ENCODE peak calls at places on chromosomes 16 and 17, in six cellular contexts. T is GM20000, H is neural crest cell, V is esophagus muscularis mucosa, D is AG10803, Q is GM10248. J is an unnamed sample.

GRCh38 chr17:39014795-39015545 is 47.8 kb upstream of the FBXO47 start:
- DNase-seq in T (no peak), V (no peak), H (no peak), D (no peak), Q (no peak), J (no peak)

GRCh38 chr17:42246515-42246914 is 29.7 kb downstream of the STAT5B start:
- DNase-seq in H (no peak), T (no peak), Q (no peak), V (no peak), D (no peak), J (no peak)

GRCh38 chr16:46970089-46970488 is 3.4 kb downstream of the DNAJA2 start:
- DNase-seq in Q (no peak), V (no peak), D (no peak), T (no peak), H (no peak), J (no peak)

GRCh38 chr16:11563493-11564040 is 23.2 kb downstream of the LITAF start:
- DNase-seq in T (no peak), Q (no peak), V (no peak), D (no peak), H (no peak), J (no peak)

GRCh38 chr16:75256059-75256870 is 4.8 kb upstream of the BCAR1 start:
- DNase-seq in T (no peak), Q (no peak), V (no peak), D (no peak), H (no peak), J (no peak)

GRCh38 chr17:36899250-36900129 is 37.8 kb upstream of the LHX1 start:
- DNase-seq in D (no peak), V (no peak), T (no peak), Q (no peak), H (no peak), J (no peak)

GRCh38 chr16:21950782-21951521 is 2.2 kb upstream of the UQCRC2 start:
- DNase-seq in T (peak; percentile 17), Q (peak; percentile 26), D (peak; percentile 25), H (no peak), V (no peak), J (peak; percentile 19)

GRCh38 chr17:50018909-50019308 is 23.9 kb upstream of the DLX3 start:
- DNase-seq in H (no peak), T (no peak), D (peak; percentile 22), Q (no peak), V (no peak), J (no peak)

GRCh38 chr16:26569793-26570192 is 496.9 kb upstream of the C16orf82 start:
- DNase-seq in Q (no peak), D (no peak), T (peak; percentile 10), V (no peak), H (peak; percentile 6), J (no peak)

GRCh38 chr16:57169327-57169726 is 16.5 kb downstream of the PSME3IP1 start:
- DNase-seq in D (no peak), Q (no peak), T (no peak), H (no peak), V (no peak), J (no peak)

GRCh38 chr17:60455378-60455777 is 33.1 kb downstream of the CHCT1 start:
- DNase-seq in T (no peak), V (no peak), D (no peak), H (no peak), Q (no peak), J (no peak)

GRCh38 chr17:78648293-78648692 is 71.1 kb upstream of the DNAH17 start:
- DNase-seq in Q (no peak), V (no peak), T (no peak), H (no peak), D (no peak), J (no peak)

GRCh38 chr16:30728904-30729672 is 19.1 kb upstream of the PHKG2 start:
- DNase-seq in Q (no peak), T (no peak), V (no peak), D (no peak), H (no peak), J (no peak)

GRCh38 chr16:2047330-2048115 is at the start of the genes NTHL1 and TSC2:
- DNase-seq in H (peak; percentile 94), D (peak; percentile 94), V (peak; percentile 99), Q (peak; percentile 98), T (peak; percentile 99), J (peak; percentile 97)

GRCh38 chr16:2044541-2044940 is 3.1 kb downstream of the NTHL1 start:
- DNase-seq in D (no peak), Q (no peak), T (no peak), H (no peak), V (no peak), J (peak; percentile 10)

GRCh38 chr16:2048116-2048543 is 345 bp downstream of the TSC2 start:
- DNase-seq in H (no peak), T (no peak), D (no peak), V (no peak), Q (no peak), J (no peak)

GRCh38 chr16:2046125-2046888 is 1.3 kb downstream of the NTHL1 start:
- DNase-seq in V (no peak), H (no peak), T (no peak), Q (no peak), D (no peak), J (no peak)

GRCh38 chr16:2046889-2047329 is 725 bp downstream of the NTHL1 start:
- DNase-seq in H (no peak), D (no peak), T (no peak), Q (no peak), V (no peak), J (no peak)
- TF ChIP-seq CTCF in H (no peak), D (no peak), T (no peak), Q (no peak), V (no peak), J (no peak)

DNA sequence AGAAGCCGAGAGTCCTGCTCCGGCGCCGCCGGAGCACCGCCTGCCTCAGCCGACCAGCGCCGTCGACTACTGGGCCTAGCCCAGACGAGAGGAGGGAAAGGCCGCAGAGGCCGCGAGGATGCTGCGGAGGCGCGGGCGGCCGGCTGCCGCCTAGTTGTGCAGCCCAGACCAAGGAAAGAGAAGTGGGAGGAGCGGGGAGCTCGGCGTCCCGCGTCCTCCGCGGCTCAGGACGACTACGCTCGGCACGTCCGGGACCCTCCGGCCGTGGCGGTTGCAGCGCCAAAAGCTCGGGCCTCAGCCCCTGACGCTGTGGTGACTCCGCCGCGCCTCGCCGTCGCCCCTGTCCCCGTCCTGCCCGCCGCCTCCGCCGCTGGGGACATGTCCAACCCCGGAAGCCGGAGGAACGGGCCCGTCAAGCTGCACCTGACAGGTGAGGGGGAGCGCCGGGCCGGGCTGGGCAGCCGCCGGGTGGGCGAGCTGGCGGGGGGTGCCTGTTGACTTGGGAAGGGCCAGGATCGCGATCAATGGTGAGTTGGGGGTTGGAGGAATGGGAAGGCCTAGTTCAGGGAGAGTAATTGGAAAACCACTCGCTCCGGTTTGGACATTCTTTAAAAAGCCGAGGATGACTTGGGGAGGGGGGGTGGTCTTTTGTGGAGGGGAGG is 37.7 kb downstream of the RNF135 start:
- DNase-seq in D (peak; percentile 56), T (peak; percentile 80), H (peak; percentile 55), Q (peak; percentile 77), V (no peak), J (peak; percentile 62)
- TF ChIP-seq CTCF in D (no peak), T (no peak), H (no peak), Q (no peak), V (no peak), J (no peak)

GRCh38 chr16:71557299-71557698 is 19.6 kb downstream of the TAT start:
- DNase-seq in V (no peak), Q (no peak), D (no peak), T (no peak), H (no peak), J (no peak)

GRCh38 chr16:71547168-71547567 is 20.9 kb downstream of the CHST4 start:
- DNase-seq in V (no peak), D (no peak), T (no peak), Q (no peak), H (no peak), J (no peak)

GRCh38 chr16:71557954-71558582 is 18.8 kb downstream of the TAT start:
- DNase-seq in D (no peak), H (no peak), Q (no peak), T (no peak), V (no peak), J (no peak)

GRCh38 chr16:71555230-71555891 is 21.5 kb downstream of the TAT start:
- DNase-seq in D (no peak), T (no peak), H (no peak), Q (no peak), V (no peak), J (no peak)

DNA sequence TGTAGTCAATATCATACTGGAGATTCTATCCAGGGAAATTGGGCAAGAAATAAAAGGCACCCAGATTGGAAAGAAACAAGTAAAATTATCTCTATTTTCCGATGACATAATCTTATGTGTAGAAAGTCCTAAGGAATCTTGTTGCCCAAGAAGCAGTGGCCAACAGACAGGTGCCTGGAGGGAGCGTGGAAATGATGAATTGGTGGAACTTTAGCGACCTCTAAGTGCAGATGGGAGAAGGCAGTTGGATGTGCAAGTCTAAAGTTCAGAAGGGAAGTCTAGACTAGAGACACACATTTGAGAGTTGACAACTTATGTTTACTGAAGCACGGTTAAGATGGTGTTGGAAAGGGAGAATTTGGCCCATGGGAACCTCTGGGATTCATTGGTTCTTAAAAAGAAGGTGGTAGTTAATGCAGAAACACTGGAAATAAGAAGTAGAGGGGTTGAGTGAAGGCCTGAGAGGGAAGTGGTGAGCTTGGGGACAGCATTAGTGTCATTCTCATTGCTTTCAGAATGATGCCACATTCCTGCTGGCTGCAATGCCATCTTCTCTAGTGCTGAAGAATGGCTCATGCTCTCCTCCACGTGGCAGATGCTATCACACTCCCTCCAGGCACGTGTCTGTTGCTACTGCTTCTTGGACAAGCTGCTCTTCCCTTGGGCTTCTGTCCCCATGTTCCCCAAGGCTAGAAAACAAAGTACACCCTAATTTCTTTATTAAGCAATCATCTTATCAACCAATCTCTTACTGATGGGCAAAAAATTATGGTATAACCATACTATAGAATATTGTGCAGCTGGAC is 24.0 kb downstream of the TAT start:
- DNase-seq in H (no peak), T (no peak), Q (no peak), D (no peak), V (no peak), J (no peak)
- TF ChIP-seq CTCF in H (no peak), T (no peak), Q (no peak), D (no peak), V (no peak), J (no peak)

DNA sequence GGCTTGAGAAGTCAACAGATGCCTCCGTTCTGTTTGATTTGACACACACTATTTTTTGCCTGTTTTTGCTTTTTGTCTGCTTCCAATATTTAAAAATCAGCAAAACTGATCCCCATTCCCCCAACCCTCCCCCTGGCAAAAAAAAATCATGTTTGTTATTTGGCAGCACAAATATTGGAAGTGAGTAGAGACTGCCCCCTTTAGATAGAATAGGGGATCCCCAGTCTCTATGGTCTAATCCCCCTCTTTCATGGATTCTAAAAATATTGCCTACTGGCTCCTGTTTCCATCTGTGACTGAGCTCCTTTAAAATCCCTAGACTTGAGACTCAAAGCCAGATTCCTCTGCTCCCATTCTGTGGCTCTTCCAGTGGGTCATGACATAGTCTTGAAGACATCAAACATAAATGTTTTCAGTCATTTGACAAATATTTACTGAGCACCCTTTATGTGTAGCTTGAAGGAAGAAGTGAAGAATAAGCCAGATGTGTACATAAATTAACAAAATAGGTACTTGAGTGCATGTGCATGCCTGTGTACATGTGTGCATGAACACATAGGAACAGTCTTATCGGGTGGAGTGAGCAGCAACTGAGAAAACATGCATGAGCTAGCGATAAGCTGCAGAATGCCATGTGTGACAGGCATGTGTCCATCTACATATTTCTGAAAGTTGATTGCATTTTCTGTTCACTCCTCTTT is 101.2 kb downstream of the SALL1 start:
- DNase-seq in T (no peak), D (no peak), Q (no peak), H (no peak), V (no peak), J (no peak)
- TF ChIP-seq CTCF in T (no peak), D (no peak), Q (no peak), H (no peak), V (no peak), J (no peak)